ENCODE peak calls at places on chromosomes 3 and 15, in five cellular contexts. A is AG08396; X is T-helper 9 cell; C is stimulated activated CD8-positive, alpha-beta memory T cell treated with anti-CD3 and anti-CD28 coated beads, Interleukin-7, amount 100 ng/mL, for 1 hour; D is amniotic epithelial cell. S is an unnamed sample.

GRCh38 chr15:54884312-54884711 is 312.4 kb downstream of the RSL24D1 start:
- DNase-seq in C (no peak), D (no peak), A (no peak), X (no peak), S (no peak)

GRCh38 chr3:72231439-72232196 is 446.7 kb upstream of the PROK2 start:
- DNase-seq in C (no peak), X (no peak), D (no peak), A (no peak), S (no peak)

GRCh38 chr3:100403956-100404548 is 2.7 kb downstream of the LNP1 start:
- DNase-seq in A (no peak), X (no peak), D (no peak), C (no peak), S (no peak)

GRCh38 chr3:192284443-192285072 is 442.8 kb downstream of the FGF12 start:
- DNase-seq in C (no peak), X (no peak), D (no peak), A (no peak), S (no peak)

GRCh38 chr3:147397155-147397888 is 9.0 kb downstream of the ZIC4 start:
- DNase-seq in X (no peak), C (no peak), D (no peak), A (no peak), S (no peak)

GRCh38 chr3:42387802-42388651 is 22.4 kb downstream of the LYZL4 start:
- DNase-seq in X (no peak), D (no peak), C (no peak), A (no peak), S (no peak)

GRCh38 chr15:44910981-44911625 is 45.4 kb upstream of the TERB2 start:
- DNase-seq in X (no peak), C (no peak), D (no peak), A (no peak), S (no peak)

GRCh38 chr3:192409838-192410683 is 317.3 kb downstream of the FGF12 start:
- DNase-seq in C (no peak), A (no peak), X (no peak), D (no peak), S (peak; percentile 85)

GRCh38 chr3:14847613-14848541 is 29.1 kb downstream of the FGD5 start:
- DNase-seq in C (no peak), X (no peak), A (no peak), D (no peak), S (no peak)